ENCODE peak calls at places on chromosomes 12 and 14, in ten cellular contexts. P is psoas muscle, W is COR-L47, L is NCI-H1092 treated with DMSO at 0.1 percent for 48 hours, Q is HuH-7, N is GM12892, E is iPS-NIHi11, B is endothelial cell, Y is WERI-Rb-1, K is pancreas. G is an unnamed sample.
A peak's percentile ranks its signal among the peaks of the same experiment; 100 is the strongest.

GRCh38 chr14:43535231-43535838 is 971.7 kb downstream of the FSCB start:
- DNase-seq in W (no peak), B (no peak), E (peak; percentile 6), L (no peak), Q (peak; percentile 9), P (no peak), N (no peak), Y (no peak), K (no peak), G (peak; percentile 63)

GRCh38 chr12:122871851-122872785 is 23.8 kb downstream of the VPS37B start:
- DNase-seq in Y (peak; percentile 70), P (no peak), N (peak; percentile 39), B (no peak), W (peak; percentile 96), E (peak; percentile 86), L (peak; percentile 77), Q (no peak), K (peak; percentile 55), G (peak; percentile 84)

GRCh38 chr12:114936148-114937099 is 252.4 kb upstream of the TBX3 start:
- DNase-seq in P (no peak), K (no peak), L (no peak), N (no peak), Y (no peak), E (no peak), Q (no peak), W (no peak), B (no peak), G (no peak)

GRCh38 chr14:73237219-73237785 is at the start of gene PAPLN:
- DNase-seq in N (no peak), B (no peak), E (peak; percentile 73), W (no peak), L (no peak), K (peak; percentile 47), Q (peak; percentile 84), Y (no peak), P (peak; percentile 44), G (no peak)

GRCh38 chr14:75044322-75044721 is 6.9 kb downstream of the MLH3 start:
- DNase-seq in N (no peak), B (no peak), K (no peak), E (no peak), Y (no peak), W (no peak), L (no peak), Q (no peak), P (no peak), G (no peak)

GRCh38 chr14:23539209-23539866 is 12.2 kb downstream of the ZFHX2 start:
- DNase-seq in L (peak; percentile 73), E (peak; percentile 78), W (peak; percentile 33), N (peak; percentile 60), K (no peak), Q (peak; percentile 81), B (peak; percentile 71), Y (peak; percentile 75), P (no peak), G (no peak)

GRCh38 chr12:32217354-32218310 is 111.0 kb downstream of the BICD1 start:
- DNase-seq in L (no peak), W (no peak), B (no peak), Y (no peak), E (no peak), Q (no peak), P (peak; percentile 16), N (no peak), K (no peak), G (no peak)

GRCh38 chr14:64645220-64645891 is 58.9 kb upstream of the PLEKHG3 start:
- DNase-seq in K (no peak), P (no peak), E (peak; percentile 61), L (no peak), B (peak; percentile 22), W (no peak), Q (no peak), N (no peak), Y (no peak), G (no peak)

GRCh38 chr12:19369691-19370148 is 69.6 kb upstream of the AEBP2 start:
- DNase-seq in Y (no peak), E (no peak), N (no peak), K (no peak), P (no peak), L (no peak), B (no peak), W (no peak), Q (no peak), G (no peak)

GRCh38 chr14:68757618-68758081 is 35.2 kb downstream of the ZFP36L1 start:
- DNase-seq in W (no peak), Y (no peak), P (peak; percentile 42), K (no peak), B (no peak), E (no peak), N (no peak), Q (no peak), L (no peak), G (no peak)

GRCh38 chr14:50229646-50230045 is 1.7 kb downstream of the SOS2 start:
- DNase-seq in Y (no peak), L (no peak), P (no peak), Q (no peak), B (no peak), W (no peak), K (no peak), N (no peak), E (no peak), G (no peak)

GRCh38 chr12:117188961-117189724 is 1.1 kb downstream of the FBXO21 start:
- DNase-seq in P (no peak), L (peak; percentile 25), Y (no peak), E (no peak), W (no peak), K (no peak), B (no peak), N (no peak), Q (no peak), G (no peak)

GRCh38 chr12:61023231-61023630 is 1237.0 kb upstream of the USP15 start:
- DNase-seq in W (no peak), N (no peak), Q (no peak), K (no peak), L (no peak), B (no peak), E (no peak), P (peak; percentile 2), Y (no peak), G (peak; percentile 13)

GRCh38 chr12:1126089-1126488 is 135.1 kb downstream of the ERC1 start:
- DNase-seq in L (no peak), N (no peak), Q (no peak), K (no peak), E (no peak), Y (no peak), W (no peak), P (no peak), B (no peak), G (no peak)

GRCh38 chr12:48882325-48882687 is 16.6 kb upstream of the RND1 start:
- DNase-seq in P (no peak), L (no peak), E (no peak), Q (no peak), Y (no peak), W (no peak), B (peak; percentile 29), K (peak; percentile 26), N (no peak), G (no peak)

GRCh38 chr12:111953455-111953854 is 59.5 kb downstream of the TMEM116 start:
- DNase-seq in Y (no peak), P (no peak), Q (no peak), W (no peak), E (no peak), L (no peak), B (no peak), N (no peak), K (no peak), G (no peak)

G was measured in Right ventricle myocardium inferior.